ENCODE peak calls at places on chromosomes 2 and 18, in six cellular contexts. Z is ovary, R is glutamatergic neuron, C is MCF 10A, I is heart right ventricle, S is astrocyte of the spinal cord. J is an unnamed sample.
A peak's percentile ranks its signal among the peaks of the same experiment; 100 is the strongest.

GRCh38 chr18:13452448-13452811 is 233.9 kb downstream of the LDLRAD4 start:
- DNase-seq in Z (no peak), R (no peak), C (peak; percentile 2), I (peak; percentile 38), S (peak; percentile 87), J (no peak)

GRCh38 chr2:6820903-6821584 is 44.7 kb downstream of the CMPK2 start:
- DNase-seq in Z (no peak), R (no peak), C (no peak), I (peak; percentile 40), S (no peak), J (no peak)

GRCh38 chr18:45976581-45977373 is 9.6 kb upstream of the EPG5 start:
- DNase-seq in Z (no peak), R (no peak), C (no peak), I (no peak), S (peak; percentile 28), J (no peak)

GRCh38 chr2:42035241-42035640 is 12.6 kb upstream of the PKDCC start:
- DNase-seq in Z (no peak), R (no peak), C (no peak), I (no peak), S (no peak), J (no peak)

GRCh38 chr2:117127680-117128079 is 686.8 kb upstream of the DDX18 start:
- DNase-seq in Z (no peak), R (no peak), C (no peak), I (no peak), S (peak; percentile 12), J (no peak)

GRCh38 chr18:13889661-13890060 is 25.7 kb downstream of the MC2R start:
- DNase-seq in Z (no peak), R (no peak), C (peak; percentile 75), I (no peak), S (no peak), J (no peak)

GRCh38 chr2:199471443-199472057 is 13.8 kb upstream of the SATB2 start:
- DNase-seq in Z (no peak), R (peak; percentile 93), C (peak; percentile 43), I (no peak), S (peak; percentile 57), J (no peak)

GRCh38 chr2:172680595-172681176 is 55.0 kb upstream of the RAPGEF4 start:
- DNase-seq in Z (no peak), R (no peak), C (peak; percentile 39), I (peak; percentile 13), S (no peak), J (no peak)

GRCh38 chr2:37786153-37786809 is 114.8 kb upstream of the CDC42EP3 start:
- DNase-seq in Z (no peak), R (no peak), C (no peak), I (no peak), S (no peak), J (no peak)

GRCh38 chr2:218257390-218257981 is 3.3 kb upstream of the GPBAR1 start:
- DNase-seq in Z (no peak), R (peak; percentile 46), C (peak; percentile 56), I (no peak), S (no peak), J (peak; percentile 67)

GRCh38 chr2:233992481-233993217 is 57.9 kb upstream of the SPP2 start:
- DNase-seq in Z (no peak), R (no peak), C (no peak), I (no peak), S (no peak), J (no peak)

GRCh38 chr2:216807861-216808272 is 52.0 kb downstream of the TNP1 start:
- DNase-seq in Z (no peak), R (no peak), C (no peak), I (peak; percentile 36), S (peak; percentile 68), J (no peak)

GRCh38 chr2:69221960-69222751 is 164.9 kb downstream of the GFPT1 start:
- DNase-seq in Z (no peak), R (no peak), C (no peak), I (no peak), S (peak; percentile 45), J (no peak)

GRCh38 chr2:128170776-128171175 is 79.8 kb downstream of the UGGT1 start:
- DNase-seq in Z (no peak), R (no peak), C (no peak), I (no peak), S (no peak), J (no peak)

GRCh38 chr2:160411955-160412354 is 81.7 kb downstream of the RBMS1 start:
- DNase-seq in Z (no peak), R (no peak), C (no peak), I (no peak), S (no peak), J (no peak)

GRCh38 chr18:58231930-58232329 is 187.9 kb downstream of the NEDD4L start:
- DNase-seq in Z (no peak), R (no peak), C (peak; percentile 44), I (no peak), S (no peak), J (no peak)

GRCh38 chr2:216694201-216694825 is 1.0 kb downstream of the IGFBP5 start:
- DNase-seq in Z (peak; percentile 58), R (peak; percentile 78), C (no peak), I (no peak), S (peak; percentile 49), J (no peak)

GRCh38 chr2:191467113-191467512 is 210.8 kb upstream of the NABP1 start:
- DNase-seq in Z (no peak), R (no peak), C (no peak), I (no peak), S (no peak), J (no peak)

GRCh38 chr2:215728504-215729065 is 284.8 kb downstream of the MREG start:
- DNase-seq in Z (no peak), R (no peak), C (peak; percentile 95), I (no peak), S (peak; percentile 98), J (no peak)

GRCh38 chr18:2146092-2146491 is 425.2 kb downstream of the METTL4 start:
- DNase-seq in Z (no peak), R (no peak), C (no peak), I (no peak), S (no peak), J (no peak)

GRCh38 chr18:46622999-46623398 is 34.0 kb downstream of the LOXHD1 start:
- DNase-seq in Z (no peak), R (no peak), C (peak; percentile 19), I (no peak), S (peak; percentile 5), J (no peak)

GRCh38 chr2:108616290-108616689 is 82.0 kb downstream of the LIMS1 start:
- DNase-seq in Z (no peak), R (no peak), C (no peak), I (no peak), S (no peak), J (no peak)

GRCh38 chr18:49359732-49360444 is 100.6 kb downstream of the DYM start:
- DNase-seq in Z (no peak), R (no peak), C (no peak), I (no peak), S (peak; percentile 81), J (no peak)

GRCh38 chr2:96554293-96555145 is 18.0 kb downstream of the ARID5A start:
- DNase-seq in Z (peak; percentile 70), R (peak; percentile 74), C (peak; percentile 58), I (peak; percentile 69), S (peak; percentile 50), J (peak; percentile 67)

GRCh38 chr2:106144621-106145331 is 49.3 kb downstream of the UXS1 start:
- DNase-seq in Z (no peak), R (no peak), C (no peak), I (no peak), S (peak; percentile 58), J (no peak)

GRCh38 chr18:47184419-47185050 is 8.4 kb upstream of the IER3IP1 start:
- DNase-seq in Z (no peak), R (no peak), C (peak; percentile 78), I (no peak), S (no peak), J (no peak)

GRCh38 chr18:9763876-9764605 is 55.9 kb downstream of the RAB31 start:
- DNase-seq in Z (no peak), R (no peak), C (no peak), I (no peak), S (no peak), J (no peak)